ENCODE peak calls at places on chromosome 20, in five cellular contexts. K is left ventricle myocardium inferior; G is neuronal stem cell; Y is CD4-positive, alpha-beta memory T cell; F is GM23248. C is an unnamed sample. For H3K9me3 and H3K36me3, the result is how much of the 10 kb centered on the place peaks cover.

GRCh38 chr20:47191074-47191673 is 165.3 kb downstream of the ZMYND8 start:
- DNase-seq in Y (no peak), K (no peak), F (peak), G (no peak), C (no peak)

GRCh38 chr20:14451458-14451857 is 114.0 kb upstream of the FLRT3 start:
- DNase-seq in G (no peak), F (no peak), K (no peak), Y (no peak), C (no peak)

GRCh38 chr20:58784321-58785074 is 66.2 kb downstream of the GNAS-AS1 start:
- DNase-seq in G (no peak), Y (no peak), K (no peak), F (no peak), C (no peak)

GRCh38 chr20:62632575-62632974 is 9.7 kb upstream of the SLCO4A1 start:
- DNase-seq in G (no peak), K (no peak), F (no peak), Y (no peak), C (no peak)

GRCh38 chr20:48215536-48215935 is 430.3 kb upstream of the SULF2 start:
- DNase-seq in F (no peak), Y (no peak), K (no peak), G (no peak), C (no peak)

GRCh38 chr20:10625641-10626040 is 48.2 kb downstream of the JAG1 start:
- DNase-seq in K (no peak), Y (no peak), G (no peak), F (peak), C (no peak)

GRCh38 chr20:62651285-62652021 is 9.2 kb downstream of the SLCO4A1 start:
- DNase-seq in G (no peak), Y (peak), F (no peak), K (peak), C (peak)

GRCh38 chr20:45359069-45359405 is 3.9 kb upstream of the SYS1 start:
- DNase-seq in G (no peak), Y (no peak), F (peak), K (peak), C (no peak)

GRCh38 chr20:1644101-1644962 is 13.2 kb downstream of the SIRPG start:
- DNase-seq in K (no peak), F (no peak), Y (no peak), G (no peak), C (no peak)

GRCh38 chr20:46213946-46214830 is 94.1 kb downstream of the CDH22 start:
- DNase-seq in G (no peak), Y (no peak), K (no peak), F (no peak), C (no peak)

GRCh38 chr20:57611605-57612311 is 8.5 kb downstream of the ZBP1 start:
- DNase-seq in F (no peak), G (no peak), Y (no peak), K (peak), C (no peak)

GRCh38 chr20:36051318-36052116 is 83.1 kb downstream of the CNBD2 start:
- DNase-seq in Y (no peak), K (no peak), F (no peak), G (no peak), C (no peak)

GRCh38 chr20:44692932-44693476 is 22.2 kb upstream of the CCN5 start:
- DNase-seq in F (peak), K (peak), G (no peak), Y (no peak), C (no peak)

GRCh38 chr20:54995021-54995420 is 519.6 kb downstream of the DOK5 start:
- DNase-seq in Y (no peak), G (peak), K (no peak), F (no peak), C (no peak)

GRCh38 chr20:44643596-44644383 is 7.7 kb downstream of the ADA start:
- DNase-seq in K (peak), Y (peak), G (no peak), F (peak), C (peak)

GRCh38 chr20:2520617-2521016 is 11.9 kb upstream of the ZNF343 start:
- DNase-seq in Y (no peak), G (no peak), K (no peak), F (no peak), C (no peak)

GRCh38 chr20:9363673-9364072 is 150.7 kb upstream of the LAMP5 start:
- DNase-seq in F (peak), G (no peak), K (no peak), Y (no peak), C (no peak)

GRCh38 chr20:43725666-43726065 is 1.1 kb downstream of the GTSF1L start:
- DNase-seq in Y (no peak), F (no peak), G (no peak), K (no peak), C (no peak)

GRCh38 chr20:32536861-32537656 is 48.1 kb downstream of the NOL4L start:
- DNase-seq in K (no peak), G (no peak), F (no peak), Y (peak), C (peak)

GRCh38 chr20:17023811-17024210 is 203.0 kb upstream of the PCSK2 start:
- DNase-seq in K (no peak), G (peak), Y (no peak), F (peak), C (no peak)

GRCh38 chr20:58392286-58392685 is 3.3 kb downstream of the VAPB start:
- DNase-seq in Y (no peak), K (no peak), F (no peak), G (no peak), C (no peak)

GRCh38 chr20:59749293-59749680 is 144.9 kb downstream of the PHACTR3 start:
- DNase-seq in Y (no peak), G (no peak), K (no peak), F (peak), C (no peak)

GRCh38 chr20:17542993-17543412 is 11.8 kb upstream of the BFSP1 start:
- DNase-seq in K (no peak), F (peak), Y (no peak), G (no peak), C (no peak)

GRCh38 chr20:14879020-14879697 is 541.7 kb upstream of the FLRT3 start:
- DNase-seq in K (no peak), Y (no peak), F (peak), G (no peak), C (no peak)

GRCh38 chr20:60362531-60362930 is 404.3 kb downstream of the CDH26 start:
- DNase-seq in G (no peak), K (no peak), F (no peak), Y (no peak), C (no peak)

GRCh38 chr20:35293303-35294292 is 1.4 kb upstream of the FAM83C start:
- DNase-seq in K (no peak), F (no peak), G (no peak), Y (no peak), C (no peak)

GRCh38 chr20:14924433-14924832 is 587.0 kb upstream of the FLRT3 start:
- DNase-seq in Y (no peak), F (no peak), G (no peak), K (no peak), C (no peak)

GRCh38 chr20:23245553-23246128 is 105.0 kb upstream of the NXT1 start:
- DNase-seq in Y (no peak), G (no peak), K (peak), F (no peak), C (no peak)

GRCh38 chr20:60206259-60206658 is 248.0 kb downstream of the CDH26 start:
- DNase-seq in K (no peak), F (peak), Y (no peak), G (no peak), C (no peak)

GRCh38 chr20:33811763-33812672 is 870 bp downstream of the CHMP4B start:
- DNase-seq in G (no peak), K (peak), Y (peak), F (peak), C (peak)

GRCh38 chr20:35743693-35744491 is 1.8 kb upstream of the RBM39 start:
- DNase-seq in G (no peak), Y (no peak), K (no peak), F (no peak), C (no peak)

GRCh38 chr20:44811150-44811685 is 872 bp upstream of the RIMS4 start:
- DNase-seq in F (no peak), G (no peak), K (no peak), Y (no peak), C (no peak)

GRCh38 chr20:9677224-9677623 is 161.7 kb downstream of the PAK5 start:
- DNase-seq in F (no peak), G (no peak), Y (no peak), K (no peak), C (no peak)

GRCh38 chr20:8933391-8933807 is 135.5 kb upstream of the PLCB4 start:
- DNase-seq in Y (no peak), G (peak), F (no peak), K (no peak), C (no peak)

GRCh38 chr20:1509237-1509636 is 18.0 kb upstream of the SIRPB2 start:
- DNase-seq in F (peak), K (no peak), Y (peak), G (no peak), C (no peak)

DNA sequence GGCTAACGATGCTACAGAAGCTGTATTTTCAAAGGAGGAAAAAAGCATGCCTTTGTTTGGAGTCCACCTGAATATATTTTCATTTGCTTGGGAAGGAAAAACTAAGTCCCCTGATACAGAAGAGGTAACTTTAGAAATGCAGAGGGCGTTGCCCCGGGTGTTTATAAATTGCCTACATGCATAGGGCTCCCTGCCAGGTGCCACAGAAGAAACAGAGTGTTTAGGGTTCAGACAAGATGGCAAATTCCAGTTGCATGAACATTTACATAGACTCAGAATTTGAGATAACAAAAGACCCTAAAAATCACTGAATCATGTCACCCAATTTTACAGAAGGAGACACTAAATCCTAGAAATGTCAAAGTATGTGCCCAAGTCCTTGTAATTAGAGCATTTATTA is 19.9 kb downstream of the RIN2 start:
- DNase-seq in K (no peak), G (no peak), F (peak), Y (no peak), C (no peak)
- H3K27ac ChIP-seq in K (peak), G (no peak), F (no peak), Y (no peak), C (no peak)

GRCh38 chr20:53679597-53680309 is 86.1 kb upstream of the ZNF217 start:
- DNase-seq in G (no peak), K (no peak), Y (no peak), F (no peak), C (no peak)
- H3K9me3 ChIP-seq in G (under half), K (under half), Y (under half), F (under half), C (under half)

GRCh38 chr20:50574108-50574507 is 63.9 kb downstream of the PTPN1 start:
- DNase-seq in G (no peak), F (no peak), K (no peak), Y (no peak), C (no peak)
- H3K36me3 ChIP-seq in G (half or more), F (under half), K (under half), Y (half or more), C (half or more)

DNA sequence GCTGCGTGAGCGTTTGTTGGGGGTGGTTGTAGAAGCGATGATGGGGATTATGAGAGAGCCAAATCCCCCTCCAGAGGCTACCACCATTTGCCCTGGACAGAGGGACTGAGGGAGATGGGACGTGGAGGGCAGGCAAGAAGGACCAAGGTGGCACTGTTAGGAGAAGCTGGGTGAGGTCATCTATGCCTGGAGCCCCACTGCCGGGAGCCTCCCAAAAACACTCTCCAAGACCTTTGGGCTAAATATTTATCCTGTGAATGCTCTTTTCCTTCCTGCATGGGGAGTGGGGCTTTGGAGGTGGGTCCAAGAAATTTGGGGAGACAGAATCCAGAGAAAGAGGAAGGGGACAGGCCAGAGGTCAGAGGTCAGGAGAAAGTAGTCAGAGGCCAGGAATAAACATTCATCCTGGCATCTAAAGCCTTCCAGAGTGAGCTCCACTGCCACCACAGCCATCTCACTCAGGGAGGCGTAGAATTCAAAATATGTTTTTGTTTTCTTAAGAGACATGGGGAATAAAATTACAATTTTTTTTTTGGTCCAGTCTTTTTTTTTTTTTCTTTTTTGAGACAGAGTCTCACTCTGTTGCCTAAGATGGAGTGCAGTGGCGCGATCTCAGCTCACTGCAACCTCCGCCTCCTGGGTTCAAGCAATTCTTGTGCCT is 17.8 kb upstream of the PTGIS start:
- DNase-seq in G (no peak), Y (no peak), K (no peak), F (peak), C (no peak)
- H3K27ac ChIP-seq in G (no peak), Y (no peak), K (peak), F (peak), C (no peak)

GRCh38 chr20:49283703-49284625 is 6.1 kb upstream of the ZNFX1 start:
- DNase-seq in F (peak), G (no peak), Y (no peak), K (no peak), C (no peak)

GRCh38 chr20:49281913-49282467 is 4.1 kb upstream of the ZNFX1 start:
- DNase-seq in K (no peak), G (no peak), F (no peak), Y (no peak), C (no peak)

GRCh38 chr20:49282584-49283171 is 4.8 kb upstream of the ZNFX1 start:
- DNase-seq in Y (no peak), K (no peak), F (peak), G (no peak), C (no peak)

GRCh38 chr20:49284818-49285217 is 7.0 kb upstream of the ZNFX1 start:
- DNase-seq in G (no peak), F (no peak), K (no peak), Y (no peak), C (no peak)

GRCh38 chr20:49283176-49283702 is 5.4 kb upstream of the ZNFX1 start:
- DNase-seq in F (no peak), K (no peak), Y (no peak), G (no peak), C (no peak)
- H3K9me3 ChIP-seq in F (under half), K (half or more), Y (under half), G (half or more), C (half or more)

GRCh38 chr20:37308098-37309050 is 18.9 kb downstream of the MANBAL start:
- DNase-seq in Y (no peak), G (no peak), F (no peak), K (no peak), C (no peak)

GRCh38 chr20:37303637-37304036 is 14.2 kb downstream of the MANBAL start:
- DNase-seq in K (no peak), G (no peak), F (no peak), Y (no peak), C (no peak)

GRCh38 chr20:37302981-37303380 is 13.5 kb downstream of the MANBAL start:
- DNase-seq in K (no peak), F (no peak), G (no peak), Y (no peak), C (no peak)

GRCh38 chr20:37305839-37306238 is 16.4 kb downstream of the MANBAL start:
- DNase-seq in G (no peak), K (no peak), F (no peak), Y (no peak), C (no peak)

DNA sequence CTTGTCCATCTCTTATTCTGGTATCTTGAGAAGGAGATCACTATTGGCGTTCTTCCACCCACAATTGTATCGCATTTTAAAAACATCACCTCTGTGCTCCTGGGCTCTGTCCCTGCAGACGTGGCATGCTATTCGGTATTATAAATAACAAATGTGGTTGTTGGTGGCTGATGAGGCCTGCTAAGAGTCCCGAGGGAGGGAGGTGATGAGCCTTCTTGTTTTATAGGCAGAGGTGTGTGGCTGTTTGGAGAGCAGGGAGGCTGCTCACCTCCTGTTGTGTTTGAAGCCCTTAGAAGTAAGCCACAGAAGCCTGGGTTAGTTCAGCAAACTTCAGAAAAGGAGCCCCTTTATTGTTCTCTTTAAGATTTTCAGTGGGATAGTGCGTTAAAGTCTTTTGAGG is 15.6 kb downstream of the MANBAL start:
- DNase-seq in F (no peak), Y (no peak), K (no peak), G (no peak), C (no peak)
- H3K36me3 ChIP-seq in F (under half), Y (under half), K (half or more), G (half or more), C (under half)

GRCh38 chr20:4161447-4162251 is 146.3 kb upstream of the RNF24 start:
- DNase-seq in K (no peak), Y (no peak), F (no peak), G (no peak), C (no peak)
- H3K27ac ChIP-seq in K (no peak), Y (no peak), F (no peak), G (no peak), C (no peak)